ENCODE peak calls at places on chromosomes 16 and 17, in seven cellular contexts. One of them, this sample, is unnamed.

GRCh38 chr17:70134042-70134441 is 35.3 kb upstream of the KCNJ2 start:
- ATAC-seq in activated T-cell treated with anti-CD3 and anti-CD28 coated beads, Interleukin-2, amount 50 U/mL, for 72 hours: no peak
- ATAC-seq in heart left ventricle: no peak
- ATAC-seq in RWPE2: no peak
- ATAC-seq in activated T-helper 17 cell treated with anti-CD3 and anti-CD28 coated beads, Interleukin-2, amount 50 U/mL, for 72 hours: no peak
- ATAC-seq in right cardiac atrium: no peak
- ATAC-seq in gastroesophageal sphincter: no peak
- ATAC-seq in this sample: no peak

GRCh38 chr17:3474212-3474611 is 1.6 kb upstream of the ASPA start:
- ATAC-seq in heart left ventricle: no peak
- ATAC-seq in right cardiac atrium: no peak
- ATAC-seq in gastroesophageal sphincter: no peak
- ATAC-seq in RWPE2: no peak
- ATAC-seq in activated T-cell treated with anti-CD3 and anti-CD28 coated beads, Interleukin-2, amount 50 U/mL, for 72 hours: no peak
- ATAC-seq in activated T-helper 17 cell treated with anti-CD3 and anti-CD28 coated beads, Interleukin-2, amount 50 U/mL, for 72 hours: no peak
- ATAC-seq in this sample: no peak

GRCh38 chr17:80951121-80952090 is 40.2 kb upstream of the CHMP6 start:
- ATAC-seq in right cardiac atrium: no peak
- ATAC-seq in activated T-helper 17 cell treated with anti-CD3 and anti-CD28 coated beads, Interleukin-2, amount 50 U/mL, for 72 hours: peak
- ATAC-seq in activated T-cell treated with anti-CD3 and anti-CD28 coated beads, Interleukin-2, amount 50 U/mL, for 72 hours: no peak
- ATAC-seq in gastroesophageal sphincter: no peak
- ATAC-seq in heart left ventricle: no peak
- ATAC-seq in RWPE2: no peak
- ATAC-seq in this sample: peak

GRCh38 chr17:38711792-38712571 is 6.9 kb downstream of the MLLT6 start:
- ATAC-seq in heart left ventricle: peak
- ATAC-seq in gastroesophageal sphincter: no peak
- ATAC-seq in activated T-cell treated with anti-CD3 and anti-CD28 coated beads, Interleukin-2, amount 50 U/mL, for 72 hours: no peak
- ATAC-seq in activated T-helper 17 cell treated with anti-CD3 and anti-CD28 coated beads, Interleukin-2, amount 50 U/mL, for 72 hours: peak
- ATAC-seq in right cardiac atrium: peak
- ATAC-seq in RWPE2: no peak
- ATAC-seq in this sample: no peak

GRCh38 chr16:81511371-81511770 is 66.8 kb downstream of the CMIP start:
- ATAC-seq in gastroesophageal sphincter: no peak
- ATAC-seq in right cardiac atrium: no peak
- ATAC-seq in activated T-helper 17 cell treated with anti-CD3 and anti-CD28 coated beads, Interleukin-2, amount 50 U/mL, for 72 hours: no peak
- ATAC-seq in activated T-cell treated with anti-CD3 and anti-CD28 coated beads, Interleukin-2, amount 50 U/mL, for 72 hours: no peak
- ATAC-seq in RWPE2: peak
- ATAC-seq in heart left ventricle: no peak
- ATAC-seq in this sample: no peak

GRCh38 chr17:66337268-66337667 is 34.9 kb downstream of the PRKCA start:
- ATAC-seq in activated T-helper 17 cell treated with anti-CD3 and anti-CD28 coated beads, Interleukin-2, amount 50 U/mL, for 72 hours: peak
- ATAC-seq in gastroesophageal sphincter: no peak
- ATAC-seq in right cardiac atrium: no peak
- ATAC-seq in heart left ventricle: no peak
- ATAC-seq in RWPE2: no peak
- ATAC-seq in activated T-cell treated with anti-CD3 and anti-CD28 coated beads, Interleukin-2, amount 50 U/mL, for 72 hours: peak
- ATAC-seq in this sample: no peak

GRCh38 chr17:1592751-1593629 is 30.4 kb upstream of the PITPNA start:
- ATAC-seq in RWPE2: no peak
- ATAC-seq in heart left ventricle: no peak
- ATAC-seq in right cardiac atrium: no peak
- ATAC-seq in gastroesophageal sphincter: no peak
- ATAC-seq in activated T-helper 17 cell treated with anti-CD3 and anti-CD28 coated beads, Interleukin-2, amount 50 U/mL, for 72 hours: no peak
- ATAC-seq in activated T-cell treated with anti-CD3 and anti-CD28 coated beads, Interleukin-2, amount 50 U/mL, for 72 hours: peak
- ATAC-seq in this sample: peak

GRCh38 chr16:31077024-31077423 is 2.8 kb downstream of the ZNF646 start:
- ATAC-seq in gastroesophageal sphincter: no peak
- ATAC-seq in activated T-cell treated with anti-CD3 and anti-CD28 coated beads, Interleukin-2, amount 50 U/mL, for 72 hours: no peak
- ATAC-seq in heart left ventricle: no peak
- ATAC-seq in right cardiac atrium: no peak
- ATAC-seq in activated T-helper 17 cell treated with anti-CD3 and anti-CD28 coated beads, Interleukin-2, amount 50 U/mL, for 72 hours: no peak
- ATAC-seq in RWPE2: no peak
- ATAC-seq in this sample: no peak

GRCh38 chr17:66167189-66167815 is 24.6 kb downstream of the CEP112 start:
- ATAC-seq in right cardiac atrium: no peak
- ATAC-seq in heart left ventricle: peak
- ATAC-seq in gastroesophageal sphincter: no peak
- ATAC-seq in RWPE2: no peak
- ATAC-seq in activated T-helper 17 cell treated with anti-CD3 and anti-CD28 coated beads, Interleukin-2, amount 50 U/mL, for 72 hours: no peak
- ATAC-seq in activated T-cell treated with anti-CD3 and anti-CD28 coated beads, Interleukin-2, amount 50 U/mL, for 72 hours: no peak
- ATAC-seq in this sample: no peak

GRCh38 chr17:69462882-69463281 is 48.4 kb downstream of the MAP2K6 start:
- ATAC-seq in gastroesophageal sphincter: no peak
- ATAC-seq in right cardiac atrium: no peak
- ATAC-seq in RWPE2: no peak
- ATAC-seq in activated T-cell treated with anti-CD3 and anti-CD28 coated beads, Interleukin-2, amount 50 U/mL, for 72 hours: no peak
- ATAC-seq in heart left ventricle: no peak
- ATAC-seq in activated T-helper 17 cell treated with anti-CD3 and anti-CD28 coated beads, Interleukin-2, amount 50 U/mL, for 72 hours: no peak
- ATAC-seq in this sample: no peak

GRCh38 chr17:21388944-21389343 is 12.8 kb downstream of the KCNJ12 start:
- ATAC-seq in RWPE2: no peak
- ATAC-seq in gastroesophageal sphincter: no peak
- ATAC-seq in right cardiac atrium: no peak
- ATAC-seq in activated T-cell treated with anti-CD3 and anti-CD28 coated beads, Interleukin-2, amount 50 U/mL, for 72 hours: no peak
- ATAC-seq in activated T-helper 17 cell treated with anti-CD3 and anti-CD28 coated beads, Interleukin-2, amount 50 U/mL, for 72 hours: no peak
- ATAC-seq in heart left ventricle: no peak
- ATAC-seq in this sample: no peak

GRCh38 chr17:37461668-37462067 is 28.0 kb upstream of the DUSP14 start:
- ATAC-seq in heart left ventricle: no peak
- ATAC-seq in right cardiac atrium: no peak
- ATAC-seq in gastroesophageal sphincter: no peak
- ATAC-seq in RWPE2: no peak
- ATAC-seq in activated T-helper 17 cell treated with anti-CD3 and anti-CD28 coated beads, Interleukin-2, amount 50 U/mL, for 72 hours: peak
- ATAC-seq in activated T-cell treated with anti-CD3 and anti-CD28 coated beads, Interleukin-2, amount 50 U/mL, for 72 hours: peak
- ATAC-seq in this sample: no peak

GRCh38 chr17:29589524-29590260 is at the start of gene GIT1:
- ATAC-seq in gastroesophageal sphincter: peak
- ATAC-seq in RWPE2: peak
- ATAC-seq in heart left ventricle: peak
- ATAC-seq in activated T-cell treated with anti-CD3 and anti-CD28 coated beads, Interleukin-2, amount 50 U/mL, for 72 hours: peak
- ATAC-seq in activated T-helper 17 cell treated with anti-CD3 and anti-CD28 coated beads, Interleukin-2, amount 50 U/mL, for 72 hours: peak
- ATAC-seq in right cardiac atrium: peak
- ATAC-seq in this sample: peak

GRCh38 chr16:27430512-27430911 is 28.5 kb downstream of the IL21R start:
- ATAC-seq in heart left ventricle: no peak
- ATAC-seq in activated T-cell treated with anti-CD3 and anti-CD28 coated beads, Interleukin-2, amount 50 U/mL, for 72 hours: no peak
- ATAC-seq in activated T-helper 17 cell treated with anti-CD3 and anti-CD28 coated beads, Interleukin-2, amount 50 U/mL, for 72 hours: no peak
- ATAC-seq in RWPE2: no peak
- ATAC-seq in right cardiac atrium: no peak
- ATAC-seq in gastroesophageal sphincter: no peak
- ATAC-seq in this sample: no peak

GRCh38 chr16:70561623-70562022 is 38.0 kb downstream of the SF3B3 start:
- ATAC-seq in activated T-cell treated with anti-CD3 and anti-CD28 coated beads, Interleukin-2, amount 50 U/mL, for 72 hours: no peak
- ATAC-seq in gastroesophageal sphincter: no peak
- ATAC-seq in heart left ventricle: no peak
- ATAC-seq in activated T-helper 17 cell treated with anti-CD3 and anti-CD28 coated beads, Interleukin-2, amount 50 U/mL, for 72 hours: no peak
- ATAC-seq in right cardiac atrium: no peak
- ATAC-seq in RWPE2: no peak
- ATAC-seq in this sample: peak

GRCh38 chr17:79970576-79971068 is 65.0 kb downstream of the TBC1D16 start:
- ATAC-seq in activated T-helper 17 cell treated with anti-CD3 and anti-CD28 coated beads, Interleukin-2, amount 50 U/mL, for 72 hours: peak
- ATAC-seq in right cardiac atrium: peak
- ATAC-seq in activated T-cell treated with anti-CD3 and anti-CD28 coated beads, Interleukin-2, amount 50 U/mL, for 72 hours: no peak
- ATAC-seq in RWPE2: no peak
- ATAC-seq in heart left ventricle: no peak
- ATAC-seq in gastroesophageal sphincter: no peak
- ATAC-seq in this sample: no peak

GRCh38 chr17:10737168-10737622 is 7.4 kb upstream of the TMEM220 start:
- ATAC-seq in activated T-cell treated with anti-CD3 and anti-CD28 coated beads, Interleukin-2, amount 50 U/mL, for 72 hours: peak
- ATAC-seq in RWPE2: peak
- ATAC-seq in heart left ventricle: peak
- ATAC-seq in activated T-helper 17 cell treated with anti-CD3 and anti-CD28 coated beads, Interleukin-2, amount 50 U/mL, for 72 hours: peak
- ATAC-seq in right cardiac atrium: peak
- ATAC-seq in gastroesophageal sphincter: peak
- ATAC-seq in this sample: peak

GRCh38 chr17:36675250-36675649 is 73.9 kb downstream of the MRM1 start:
- ATAC-seq in RWPE2: no peak
- ATAC-seq in activated T-cell treated with anti-CD3 and anti-CD28 coated beads, Interleukin-2, amount 50 U/mL, for 72 hours: peak
- ATAC-seq in activated T-helper 17 cell treated with anti-CD3 and anti-CD28 coated beads, Interleukin-2, amount 50 U/mL, for 72 hours: peak
- ATAC-seq in right cardiac atrium: no peak
- ATAC-seq in gastroesophageal sphincter: no peak
- ATAC-seq in heart left ventricle: peak
- ATAC-seq in this sample: no peak

GRCh38 chr17:58337126-58337599 is 8.6 kb upstream of the TSPOAP1 start:
- ATAC-seq in RWPE2: no peak
- ATAC-seq in gastroesophageal sphincter: no peak
- ATAC-seq in activated T-helper 17 cell treated with anti-CD3 and anti-CD28 coated beads, Interleukin-2, amount 50 U/mL, for 72 hours: no peak
- ATAC-seq in activated T-cell treated with anti-CD3 and anti-CD28 coated beads, Interleukin-2, amount 50 U/mL, for 72 hours: no peak
- ATAC-seq in heart left ventricle: no peak
- ATAC-seq in right cardiac atrium: no peak
- ATAC-seq in this sample: no peak

GRCh38 chr17:3555189-3555796 is 2.3 kb downstream of the TRPV3 start:
- ATAC-seq in right cardiac atrium: no peak
- ATAC-seq in heart left ventricle: no peak
- ATAC-seq in gastroesophageal sphincter: no peak
- ATAC-seq in RWPE2: no peak
- ATAC-seq in activated T-helper 17 cell treated with anti-CD3 and anti-CD28 coated beads, Interleukin-2, amount 50 U/mL, for 72 hours: no peak
- ATAC-seq in activated T-cell treated with anti-CD3 and anti-CD28 coated beads, Interleukin-2, amount 50 U/mL, for 72 hours: no peak
- ATAC-seq in this sample: no peak

GRCh38 chr17:79752175-79752574 is 21.4 kb downstream of the ENPP7 start:
- ATAC-seq in activated T-cell treated with anti-CD3 and anti-CD28 coated beads, Interleukin-2, amount 50 U/mL, for 72 hours: peak
- ATAC-seq in activated T-helper 17 cell treated with anti-CD3 and anti-CD28 coated beads, Interleukin-2, amount 50 U/mL, for 72 hours: peak
- ATAC-seq in gastroesophageal sphincter: no peak
- ATAC-seq in heart left ventricle: no peak
- ATAC-seq in RWPE2: no peak
- ATAC-seq in right cardiac atrium: no peak
- ATAC-seq in this sample: no peak

GRCh38 chr16:85029981-85030381 is 2.4 kb downstream of the KIAA0513 start:
- ATAC-seq in heart left ventricle: peak
- ATAC-seq in activated T-helper 17 cell treated with anti-CD3 and anti-CD28 coated beads, Interleukin-2, amount 50 U/mL, for 72 hours: no peak
- ATAC-seq in activated T-cell treated with anti-CD3 and anti-CD28 coated beads, Interleukin-2, amount 50 U/mL, for 72 hours: no peak
- ATAC-seq in right cardiac atrium: no peak
- ATAC-seq in gastroesophageal sphincter: peak
- ATAC-seq in RWPE2: peak
- ATAC-seq in this sample: no peak

GRCh38 chr17:7133916-7134315 is 19.3 kb upstream of the ASGR2 start:
- ATAC-seq in activated T-helper 17 cell treated with anti-CD3 and anti-CD28 coated beads, Interleukin-2, amount 50 U/mL, for 72 hours: no peak
- ATAC-seq in right cardiac atrium: no peak
- ATAC-seq in heart left ventricle: no peak
- ATAC-seq in RWPE2: no peak
- ATAC-seq in gastroesophageal sphincter: no peak
- ATAC-seq in activated T-cell treated with anti-CD3 and anti-CD28 coated beads, Interleukin-2, amount 50 U/mL, for 72 hours: no peak
- ATAC-seq in this sample: no peak

GRCh38 chr16:82199209-82199608 is 29.2 kb upstream of the MPHOSPH6 start:
- ATAC-seq in gastroesophageal sphincter: no peak
- ATAC-seq in activated T-helper 17 cell treated with anti-CD3 and anti-CD28 coated beads, Interleukin-2, amount 50 U/mL, for 72 hours: peak
- ATAC-seq in RWPE2: no peak
- ATAC-seq in heart left ventricle: no peak
- ATAC-seq in right cardiac atrium: no peak
- ATAC-seq in activated T-cell treated with anti-CD3 and anti-CD28 coated beads, Interleukin-2, amount 50 U/mL, for 72 hours: peak
- ATAC-seq in this sample: no peak

GRCh38 chr17:57114085-57114673 is 29.1 kb downstream of the AKAP1 start:
- ATAC-seq in RWPE2: peak
- ATAC-seq in activated T-helper 17 cell treated with anti-CD3 and anti-CD28 coated beads, Interleukin-2, amount 50 U/mL, for 72 hours: peak
- ATAC-seq in heart left ventricle: no peak
- ATAC-seq in right cardiac atrium: no peak
- ATAC-seq in gastroesophageal sphincter: no peak
- ATAC-seq in activated T-cell treated with anti-CD3 and anti-CD28 coated beads, Interleukin-2, amount 50 U/mL, for 72 hours: peak
- ATAC-seq in this sample: peak

GRCh38 chr17:73007447-73007846 is 85.0 kb downstream of the SLC39A11 start:
- ATAC-seq in gastroesophageal sphincter: no peak
- ATAC-seq in RWPE2: no peak
- ATAC-seq in heart left ventricle: peak
- ATAC-seq in right cardiac atrium: peak
- ATAC-seq in activated T-helper 17 cell treated with anti-CD3 and anti-CD28 coated beads, Interleukin-2, amount 50 U/mL, for 72 hours: no peak
- ATAC-seq in activated T-cell treated with anti-CD3 and anti-CD28 coated beads, Interleukin-2, amount 50 U/mL, for 72 hours: no peak
- ATAC-seq in this sample: no peak

GRCh38 chr17:75945202-75945601 is 4.4 kb upstream of the FBF1 start:
- ATAC-seq in activated T-cell treated with anti-CD3 and anti-CD28 coated beads, Interleukin-2, amount 50 U/mL, for 72 hours: no peak
- ATAC-seq in heart left ventricle: no peak
- ATAC-seq in gastroesophageal sphincter: no peak
- ATAC-seq in RWPE2: no peak
- ATAC-seq in right cardiac atrium: no peak
- ATAC-seq in activated T-helper 17 cell treated with anti-CD3 and anti-CD28 coated beads, Interleukin-2, amount 50 U/mL, for 72 hours: no peak
- ATAC-seq in this sample: no peak

GRCh38 chr17:63477471-63478440 is 895 bp downstream of the ACE start:
- ATAC-seq in RWPE2: no peak
- ATAC-seq in right cardiac atrium: no peak
- ATAC-seq in activated T-helper 17 cell treated with anti-CD3 and anti-CD28 coated beads, Interleukin-2, amount 50 U/mL, for 72 hours: peak
- ATAC-seq in heart left ventricle: no peak
- ATAC-seq in gastroesophageal sphincter: no peak
- ATAC-seq in activated T-cell treated with anti-CD3 and anti-CD28 coated beads, Interleukin-2, amount 50 U/mL, for 72 hours: peak
- ATAC-seq in this sample: no peak

GRCh38 chr16:87924937-87925670 is 11.2 kb downstream of the CA5A start:
- ATAC-seq in activated T-helper 17 cell treated with anti-CD3 and anti-CD28 coated beads, Interleukin-2, amount 50 U/mL, for 72 hours: no peak
- ATAC-seq in RWPE2: peak
- ATAC-seq in activated T-cell treated with anti-CD3 and anti-CD28 coated beads, Interleukin-2, amount 50 U/mL, for 72 hours: no peak
- ATAC-seq in gastroesophageal sphincter: no peak
- ATAC-seq in right cardiac atrium: no peak
- ATAC-seq in heart left ventricle: peak
- ATAC-seq in this sample: peak

GRCh38 chr16:929227-929669 is 41.5 kb downstream of the LMF1 start:
- ATAC-seq in activated T-helper 17 cell treated with anti-CD3 and anti-CD28 coated beads, Interleukin-2, amount 50 U/mL, for 72 hours: no peak
- ATAC-seq in right cardiac atrium: no peak
- ATAC-seq in heart left ventricle: no peak
- ATAC-seq in RWPE2: no peak
- ATAC-seq in activated T-cell treated with anti-CD3 and anti-CD28 coated beads, Interleukin-2, amount 50 U/mL, for 72 hours: no peak
- ATAC-seq in gastroesophageal sphincter: no peak
- ATAC-seq in this sample: no peak

GRCh38 chr17:38654411-38655398 is 20.1 kb downstream of the EPOP start:
- ATAC-seq in activated T-helper 17 cell treated with anti-CD3 and anti-CD28 coated beads, Interleukin-2, amount 50 U/mL, for 72 hours: peak
- ATAC-seq in right cardiac atrium: no peak
- ATAC-seq in gastroesophageal sphincter: no peak
- ATAC-seq in RWPE2: no peak
- ATAC-seq in heart left ventricle: no peak
- ATAC-seq in activated T-cell treated with anti-CD3 and anti-CD28 coated beads, Interleukin-2, amount 50 U/mL, for 72 hours: peak
- ATAC-seq in this sample: no peak

GRCh38 chr17:17971431-17972125 is 622 bp downstream of the TOM1L2 start:
- ATAC-seq in right cardiac atrium: peak
- ATAC-seq in heart left ventricle: peak
- ATAC-seq in RWPE2: no peak
- ATAC-seq in activated T-cell treated with anti-CD3 and anti-CD28 coated beads, Interleukin-2, amount 50 U/mL, for 72 hours: no peak
- ATAC-seq in gastroesophageal sphincter: no peak
- ATAC-seq in activated T-helper 17 cell treated with anti-CD3 and anti-CD28 coated beads, Interleukin-2, amount 50 U/mL, for 72 hours: no peak
- ATAC-seq in this sample: peak

This sample was measured in esophagus mucosa.